ENCODE peak calls at places on chromosomes 6 and 20, in nine cellular contexts. E is spleen, F is brain microvascular endothelial cell, B is endothelial cell, L is neural crest cell, X is chondrocyte, Q is progenitor cell of endocrine pancreas, D is GM13976, H is GM12865. J is an unnamed sample.

GRCh38 chr20:40962733-40963504 is 65.7 kb upstream of the TOP1 start:
- DNase-seq in E (peak; percentile 91), F (peak; percentile 47), B (peak; percentile 76), L (peak; percentile 82), X (no peak), Q (peak; percentile 74), D (peak; percentile 84), H (peak; percentile 75), J (peak; percentile 74)

GRCh38 chr6:31399589-31400466 is 3.6 kb upstream of the MICA start:
- DNase-seq in E (peak; percentile 92), F (peak; percentile 89), B (peak; percentile 78), L (peak; percentile 71), X (no peak), Q (peak; percentile 38), D (peak; percentile 75), H (peak; percentile 77), J (peak; percentile 69)

GRCh38 chr20:51036827-51037229 is 13.9 kb upstream of the KCNG1 start:
- DNase-seq in E (peak; percentile 5), F (no peak), B (no peak), L (no peak), X (no peak), Q (no peak), D (no peak), H (no peak), J (no peak)

GRCh38 chr6:9646346-9647042 is 768.4 kb downstream of the TFAP2A start:
- DNase-seq in E (no peak), F (peak; percentile 11), B (no peak), L (no peak), X (no peak), Q (no peak), D (no peak), H (no peak), J (no peak)

GRCh38 chr6:84193140-84193708 is 34.2 kb downstream of the CEP162 start:
- DNase-seq in E (no peak), F (peak; percentile 47), B (no peak), L (no peak), X (no peak), Q (no peak), D (no peak), H (no peak), J (no peak)

GRCh38 chr6:28757429-28758045 is 166.2 kb downstream of the TRIM27 start:
- DNase-seq in E (no peak), F (peak; percentile 53), B (no peak), L (no peak), X (no peak), Q (no peak), D (no peak), H (no peak), J (no peak)

GRCh38 chr6:101811108-101811507 is 417.6 kb downstream of the GRIK2 start:
- DNase-seq in E (no peak), F (no peak), B (no peak), L (no peak), X (no peak), Q (no peak), D (no peak), H (no peak), J (no peak)

GRCh38 chr6:15264902-15265761 is 19.3 kb downstream of the JARID2 start:
- DNase-seq in E (no peak), F (no peak), B (no peak), L (no peak), X (no peak), Q (no peak), D (no peak), H (no peak), J (no peak)

GRCh38 chr6:41531591-41532582 is 14.3 kb upstream of the FOXP4 start:
- DNase-seq in E (peak; percentile 83), F (peak; percentile 34), B (no peak), L (no peak), X (no peak), Q (no peak), D (peak; percentile 89), H (peak; percentile 93), J (peak; percentile 87)

GRCh38 chr6:2951723-2952122 is 19.6 kb downstream of the SERPINB6 start:
- DNase-seq in E (peak; percentile 89), F (no peak), B (no peak), L (no peak), X (no peak), Q (no peak), D (no peak), H (no peak), J (no peak)

GRCh38 chr6:139603554-139603953 is 229.1 kb upstream of the CITED2 start:
- DNase-seq in E (no peak), F (no peak), B (no peak), L (no peak), X (no peak), Q (no peak), D (no peak), H (no peak), J (no peak)

GRCh38 chr20:3764659-3765058 is 2.9 kb downstream of the ADISSP start:
- DNase-seq in E (no peak), F (no peak), B (no peak), L (no peak), X (no peak), Q (no peak), D (no peak), H (no peak), J (no peak)

GRCh38 chr6:147561742-147562141 is 53.3 kb downstream of the SAMD5 start:
- DNase-seq in E (no peak), F (no peak), B (no peak), L (no peak), X (no peak), Q (no peak), D (no peak), H (no peak), J (no peak)

GRCh38 chr20:35200255-35200654 is 26.2 kb upstream of the MMP24 start:
- DNase-seq in E (no peak), F (peak; percentile 46), B (no peak), L (no peak), X (no peak), Q (no peak), D (no peak), H (no peak), J (no peak)

GRCh38 chr6:31586596-31586995 is 519 bp downstream of the LST1 start:
- DNase-seq in E (peak; percentile 91), F (no peak), B (no peak), L (no peak), X (no peak), Q (no peak), D (no peak), H (peak; percentile 45), J (peak; percentile 27)

GRCh38 chr6:52644246-52644645 is 26.7 kb upstream of the TMEM14A start:
- DNase-seq in E (no peak), F (no peak), B (no peak), L (no peak), X (no peak), Q (no peak), D (no peak), H (no peak), J (no peak)

GRCh38 chr20:36367370-36367745 is 61.2 kb downstream of the DLGAP4 start:
- DNase-seq in E (no peak), F (no peak), B (no peak), L (no peak), X (no peak), Q (no peak), D (no peak), H (no peak), J (no peak)

GRCh38 chr6:83071707-83072106 is 4.2 kb downstream of the DOP1A start:
- DNase-seq in E (no peak), F (no peak), B (no peak), L (no peak), X (no peak), Q (no peak), D (no peak), H (no peak), J (no peak)

GRCh38 chr20:17747431-17747846 is 47.7 kb downstream of the BANF2 start:
- DNase-seq in E (no peak), F (peak; percentile 92), B (no peak), L (no peak), X (no peak), Q (no peak), D (no peak), H (peak; percentile 16), J (no peak)

GRCh38 chr6:42727084-42727601 is 4.7 kb upstream of the PRPH2 start:
- DNase-seq in E (peak; percentile 80), F (no peak), B (no peak), L (no peak), X (no peak), Q (no peak), D (no peak), H (peak; percentile 9), J (peak; percentile 26)

GRCh38 chr6:5898563-5898962 is 108.2 kb downstream of the NRN1 start:
- DNase-seq in E (no peak), F (no peak), B (no peak), L (no peak), X (no peak), Q (no peak), D (no peak), H (no peak), J (no peak)
- TF ChIP-seq CTCF in E (no peak), F (no peak), B (no peak), L (no peak), X (no peak), Q (no peak), D (no peak), H (no peak), J (peak; percentile 12)

DNA sequence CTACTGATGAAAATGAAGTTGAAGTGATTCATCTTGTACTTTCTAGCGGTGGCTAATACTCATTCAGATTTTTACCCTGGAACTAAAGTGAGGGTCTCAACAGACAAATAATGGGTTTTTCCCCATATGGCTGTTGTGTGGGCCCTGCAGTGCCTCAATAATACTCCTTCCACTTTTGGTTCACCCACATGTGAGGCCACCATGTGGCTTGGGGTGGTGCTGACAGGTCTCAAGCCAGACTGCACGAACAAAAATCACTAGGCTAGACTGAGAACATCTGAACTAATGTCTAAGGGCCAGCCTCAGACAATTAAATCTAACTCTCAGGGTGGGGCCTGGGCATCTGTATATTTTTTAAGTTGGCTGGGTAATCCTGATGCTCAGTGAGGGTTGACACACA is 7.9 kb upstream of the COL12A1 start:
- DNase-seq in E (no peak), F (no peak), B (no peak), L (no peak), X (no peak), Q (no peak), D (peak; percentile 11), H (peak; percentile 25), J (peak; percentile 14)
- TF ChIP-seq CTCF in E (no peak), F (peak; percentile 35), B (no peak), L (no peak), X (no peak), Q (peak; percentile 16), D (no peak), H (peak; percentile 9), J (no peak)

GRCh38 chr6:122114733-122115132 is 284.7 kb upstream of the HSF2 start:
- DNase-seq in E (no peak), F (no peak), B (no peak), L (no peak), X (no peak), Q (no peak), D (no peak), H (no peak), J (no peak)
- TF ChIP-seq CTCF in E (no peak), F (no peak), B (no peak), L (no peak), X (no peak), Q (no peak), D (no peak), H (no peak), J (no peak)

GRCh38 chr6:131923356-131923755 is 27.8 kb downstream of the CCN2 start:
- DNase-seq in E (no peak), F (peak; percentile 37), B (peak; percentile 73), L (peak; percentile 59), X (no peak), Q (peak; percentile 54), D (peak; percentile 41), H (peak; percentile 74), J (peak; percentile 23)
- TF ChIP-seq CTCF in E (peak; percentile 51), F (peak; percentile 85), B (peak; percentile 94), L (peak; percentile 83), X (peak; percentile 77), Q (peak; percentile 89), D (peak; percentile 49), H (peak; percentile 70), J (peak; percentile 60)

J was measured in GM20000.